ENCODE peak calls at places on chromosome 6, in seven cellular contexts. V is activated CD4-positive, alpha-beta T cell treated with anti-CD3 and anti-CD28 coated beads for 36 hours; M is endothelial cell of umbilical vein; B is AG10803; W is nucleus accumbens; O is breast epithelium; P is foreskin fibroblast. N is an unnamed sample.
A peak's percentile ranks its signal among the peaks of the same experiment; 100 is the strongest.

GRCh38 chr6:87483929-87484328 is 11.2 kb downstream of the SLC35A1 start:
- DNase-seq in V (peak; percentile 41), M (no peak), B (peak; percentile 44), W (no peak), O (no peak), P (peak; percentile 34), N (no peak)

GRCh38 chr6:149988550-149989336 is 25.0 kb downstream of the ULBP1 start:
- DNase-seq in V (no peak), M (no peak), B (no peak), W (no peak), O (no peak), P (no peak), N (no peak)

GRCh38 chr6:111521497-111522275 is 38.7 kb upstream of the REV3L start:
- DNase-seq in V (no peak), M (no peak), B (peak; percentile 56), W (no peak), O (no peak), P (peak; percentile 49), N (no peak)

GRCh38 chr6:153401751-153402150 is 270.7 kb upstream of the RGS17 start:
- DNase-seq in V (no peak), M (no peak), B (no peak), W (no peak), O (no peak), P (no peak), N (no peak)

GRCh38 chr6:111706841-111707391 is 101.2 kb upstream of the TRAF3IP2 start:
- DNase-seq in V (no peak), M (no peak), B (no peak), W (no peak), O (no peak), P (no peak), N (no peak)

GRCh38 chr6:14875678-14876063 is 370.2 kb upstream of the JARID2 start:
- DNase-seq in V (peak; percentile 69), M (no peak), B (no peak), W (no peak), O (no peak), P (no peak), N (no peak)

GRCh38 chr6:11213305-11214106 is 19.0 kb downstream of the NEDD9 start:
- DNase-seq in V (no peak), M (peak; percentile 86), B (peak; percentile 59), W (no peak), O (no peak), P (peak; percentile 47), N (no peak)

GRCh38 chr6:26251354-26252081 is 113.5 kb upstream of the BTN3A2 start:
- DNase-seq in V (peak; percentile 84), M (peak; percentile 83), B (peak; percentile 87), W (no peak), O (no peak), P (peak; percentile 84), N (no peak)

GRCh38 chr6:34189806-34190503 is 44.1 kb upstream of the GRM4 start:
- DNase-seq in V (peak; percentile 78), M (no peak), B (no peak), W (no peak), O (no peak), P (no peak), N (no peak)

GRCh38 chr6:135181333-135182119 is 418 bp downstream of the MYB start:
- DNase-seq in V (peak; percentile 29), M (peak; percentile 43), B (no peak), W (no peak), O (no peak), P (no peak), N (no peak)

GRCh38 chr6:10505529-10505928 is 15.6 kb upstream of the GCNT2 start:
- DNase-seq in V (no peak), M (no peak), B (no peak), W (no peak), O (no peak), P (no peak), N (no peak)

GRCh38 chr6:1930356-1930755 is 315.0 kb downstream of the GMDS start:
- DNase-seq in V (no peak), M (peak; percentile 57), B (peak; percentile 22), W (no peak), O (no peak), P (no peak), N (no peak)

GRCh38 chr6:86978251-86978650 is 40.9 kb downstream of the HTR1E start:
- DNase-seq in V (no peak), M (no peak), B (no peak), W (no peak), O (no peak), P (no peak), N (no peak)

GRCh38 chr6:137025786-137026730 is 18.7 kb downstream of the IL20RA start:
- DNase-seq in V (peak; percentile 7), M (no peak), B (no peak), W (no peak), O (no peak), P (no peak), N (no peak)

GRCh38 chr6:117976030-117976651 is 69.1 kb downstream of the SLC35F1 start:
- DNase-seq in V (no peak), M (peak; percentile 48), B (peak; percentile 47), W (no peak), O (no peak), P (no peak), N (no peak)

GRCh38 chr6:143157146-143157545 is 96.5 kb downstream of the AIG1 start:
- DNase-seq in V (no peak), M (no peak), B (peak; percentile 68), W (no peak), O (no peak), P (peak; percentile 42), N (no peak)

N was measured in esophagus squamous epithelium.